ENCODE peak calls at places on chromosome 2, in five cellular contexts. W is neuronal stem cell, X is astrocyte, B is A549, N is tibial artery. P is an unnamed sample. For H3K9me3, the result is how much of the 10 kb centered on the place peaks cover.

GRCh38 chr2:239963646-239964205 is 61.4 kb downstream of the NDUFA10 start:
- DNase-seq in W (no peak), X (no peak), B (no peak), N (no peak), P (no peak)

GRCh38 chr2:10171006-10171800 is 48.7 kb downstream of the RRM2 start:
- DNase-seq in W (no peak), X (no peak), B (no peak), N (no peak), P (peak)

GRCh38 chr2:205546417-205546816 is 135.9 kb upstream of the NRP2 start:
- DNase-seq in W (no peak), X (no peak), B (no peak), N (no peak), P (no peak)

GRCh38 chr2:17289669-17290068 is 228.6 kb downstream of the RAD51AP2 start:
- DNase-seq in W (no peak), X (no peak), B (no peak), N (no peak), P (no peak)

GRCh38 chr2:62443886-62444285 is 62.1 kb downstream of the TMEM17 start:
- DNase-seq in W (no peak), X (no peak), B (no peak), N (no peak), P (no peak)

GRCh38 chr2:85308951-85309555 is 18.7 kb downstream of the TGOLN2 start:
- DNase-seq in W (no peak), X (peak), B (no peak), N (peak), P (peak)

GRCh38 chr2:63000801-63001200 is 49.8 kb upstream of the OTX1 start:
- DNase-seq in W (no peak), X (peak), B (no peak), N (no peak), P (no peak)

GRCh38 chr2:16318474-16319195 is 347.0 kb downstream of the CYRIA start:
- DNase-seq in W (no peak), X (no peak), B (no peak), N (no peak), P (peak)

GRCh38 chr2:65930259-65930658 is 497.9 kb upstream of the SPRED2 start:
- DNase-seq in W (no peak), X (no peak), B (no peak), N (no peak), P (no peak)

GRCh38 chr2:2828774-2829368 is 497.8 kb upstream of the MYT1L start:
- DNase-seq in W (no peak), X (no peak), B (no peak), N (no peak), P (no peak)

GRCh38 chr2:209511637-209512036 is 87.8 kb downstream of the MAP2 start:
- DNase-seq in W (no peak), X (no peak), B (no peak), N (no peak), P (no peak)

GRCh38 chr2:128155970-128156369 is 65.0 kb downstream of the UGGT1 start:
- DNase-seq in W (no peak), X (no peak), B (no peak), N (no peak), P (no peak)

GRCh38 chr2:107669335-107669734 is 157.4 kb upstream of the RGPD4 start:
- DNase-seq in W (no peak), X (peak), B (peak), N (no peak), P (no peak)

GRCh38 chr2:105836341-105836740 is 91.6 kb downstream of the NCK2 start:
- DNase-seq in W (no peak), X (no peak), B (no peak), N (no peak), P (no peak)
- H3K9me3 ChIP-seq in W (under half), X (under half), B (under half), N (under half), P (under half)

GRCh38 chr2:121075006-121075545 is 209.9 kb downstream of the TFCP2L1 start:
- DNase-seq in W (peak), X (peak), B (peak), N (peak), P (no peak)

GRCh38 chr2:121074322-121074932 is 210.6 kb downstream of the TFCP2L1 start:
- DNase-seq in W (no peak), X (no peak), B (peak), N (no peak), P (no peak)

GRCh38 chr2:121076501-121076820 is 208.5 kb downstream of the TFCP2L1 start:
- DNase-seq in W (no peak), X (no peak), B (no peak), N (no peak), P (no peak)

GRCh38 chr2:121076885-121077549 is 208.0 kb downstream of the TFCP2L1 start:
- DNase-seq in W (peak), X (no peak), B (peak), N (peak), P (peak)

DNA sequence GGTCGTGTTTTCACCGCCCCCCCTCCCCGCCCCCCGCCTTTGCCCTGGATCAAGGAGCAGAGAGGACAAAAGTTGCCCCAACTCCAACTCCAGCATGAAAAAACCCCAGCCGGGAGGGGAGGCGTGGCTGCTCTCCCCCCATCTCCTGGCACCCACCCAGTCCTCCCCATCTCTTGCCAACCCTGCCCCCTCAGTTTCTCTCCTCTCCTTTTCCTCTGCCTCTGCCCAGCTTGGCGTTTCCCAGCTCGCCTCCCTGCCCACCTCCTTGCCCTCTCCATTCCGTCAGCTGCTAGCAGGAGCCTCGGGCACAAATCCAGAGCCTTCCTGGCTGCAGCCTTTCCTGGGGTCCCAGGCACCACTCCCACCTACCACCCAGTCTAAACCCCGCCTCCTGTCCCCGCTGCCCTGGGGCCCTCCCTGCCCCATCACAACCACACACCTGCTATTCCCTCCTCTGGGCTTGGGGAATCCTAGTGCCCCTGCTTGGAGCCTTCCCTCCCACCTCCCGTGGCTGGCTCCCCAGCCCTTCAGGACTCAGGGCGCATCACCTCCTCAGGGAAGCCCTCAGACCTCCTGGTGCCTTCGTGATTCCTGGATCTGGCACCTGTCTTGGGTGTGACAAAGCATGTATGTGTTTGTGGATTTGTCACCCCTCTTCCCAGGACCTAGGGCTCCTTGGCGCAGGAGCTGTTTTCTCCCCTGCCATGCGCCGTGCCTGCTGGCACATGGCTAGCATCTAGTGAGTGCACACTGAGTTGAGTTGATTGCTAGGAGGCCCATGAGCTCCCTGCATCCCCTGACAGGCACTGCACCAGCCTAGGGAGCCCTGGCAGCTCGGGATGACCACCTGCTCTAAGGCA is 209.1 kb downstream of the TFCP2L1 start:
- DNase-seq in W (no peak), X (no peak), B (peak), N (no peak), P (no peak)
- H3K4me3 ChIP-seq in W (no peak), X (peak), B (peak), N (no peak), P (no peak)

DNA sequence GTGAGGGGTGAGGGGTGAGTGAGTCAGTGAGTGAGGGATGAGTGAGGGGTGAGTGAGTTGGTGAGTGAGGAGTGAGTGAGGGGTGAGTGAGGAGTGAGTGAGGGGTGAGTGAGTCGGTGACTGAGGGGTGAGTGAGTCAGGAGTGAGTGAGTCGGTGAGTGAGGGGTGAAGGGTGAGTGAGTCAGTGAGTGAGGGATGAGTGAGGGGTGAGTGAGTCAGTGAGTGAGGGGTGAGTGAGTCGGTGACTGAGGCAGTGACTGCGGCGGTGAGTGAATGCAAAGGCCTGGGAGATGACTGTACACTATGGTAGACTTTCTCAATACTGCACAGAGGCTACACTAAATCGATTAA is 16.6 kb downstream of the THAP4 start:
- DNase-seq in W (no peak), X (peak), B (peak), N (no peak), P (no peak)
- H3K27ac ChIP-seq in W (no peak), X (no peak), B (no peak), N (no peak), P (no peak)

GRCh38 chr2:220887271-220887870 is 684.7 kb downstream of the EPHA4 start:
- DNase-seq in W (peak), X (peak), B (no peak), N (no peak), P (no peak)

GRCh38 chr2:220887880-220888279 is 684.2 kb downstream of the EPHA4 start:
- DNase-seq in W (peak), X (no peak), B (no peak), N (no peak), P (no peak)

GRCh38 chr2:220885593-220885992 is 686.5 kb downstream of the EPHA4 start:
- DNase-seq in W (no peak), X (no peak), B (no peak), N (no peak), P (no peak)

GRCh38 chr2:220880623-220881022 is 691.5 kb downstream of the EPHA4 start:
- DNase-seq in W (no peak), X (no peak), B (no peak), N (no peak), P (no peak)

GRCh38 chr2:220882507-220882906 is 689.6 kb downstream of the EPHA4 start:
- DNase-seq in W (no peak), X (no peak), B (no peak), N (no peak), P (no peak)
- H3K9me3 ChIP-seq in W (under half), X (under half), B (under half), N (under half), P (under half)

GRCh38 chr2:175004980-175005832 is at the start of gene CHN1:
- DNase-seq in W (peak), X (peak), B (peak), N (peak), P (peak)
- H3K4me3 ChIP-seq in W (peak), X (peak), B (peak), N (peak), P (peak)

GRCh38 chr2:215746507-215747243 is 266.7 kb downstream of the MREG start:
- DNase-seq in W (no peak), X (no peak), B (no peak), N (no peak), P (no peak)
- H3K27ac ChIP-seq in W (no peak), X (no peak), B (peak), N (no peak), P (no peak)

P was measured in upper lobe of left lung.